ENCODE peak calls at places on chromosomes 4 and X, in four cellular contexts. F is HAP-1; J is CD8-positive, alpha-beta memory T cell; G is CD4-positive, CD25-positive, alpha-beta regulatory T cell. O is an unnamed sample. For H3K4me1, the result is how much of the 10 kb centered on the place peaks cover.

GRCh38 chr4:183905081-183905592 is at the start of gene STOX2:
- DNase-seq in G (no peak), F (peak), J (no peak), O (peak)

GRCh38 chrX:118025193-118025592 is 91.4 kb downstream of the KLHL13 start:
- DNase-seq in G (no peak), J (no peak), F (no peak), O (no peak)

GRCh38 chr4:122602277-122603142 is 18.4 kb downstream of the IL21 start:
- DNase-seq in G (no peak), F (peak), J (no peak), O (no peak)

GRCh38 chr4:78247541-78248285 is 190.6 kb downstream of the FRAS1 start:
- DNase-seq in J (no peak), F (no peak), G (no peak), O (no peak)

GRCh38 chr4:6467600-6467999 is 4.8 kb downstream of the PPP2R2C start:
- DNase-seq in J (no peak), G (no peak), F (no peak), O (no peak)

GRCh38 chr4:76095568-76095967 is 21.1 kb downstream of the ART3 start:
- DNase-seq in F (no peak), G (no peak), J (no peak), O (no peak)

GRCh38 chr4:6178757-6179156 is 21.6 kb downstream of the JAKMIP1 start:
- DNase-seq in J (no peak), G (no peak), F (no peak), O (no peak)

GRCh38 chrX:109384569-109385174 is 97.2 kb downstream of the GUCY2F start:
- DNase-seq in J (no peak), F (peak), G (no peak), O (peak)

GRCh38 chr4:88765729-88766128 is 68.1 kb upstream of the NAP1L5 start:
- DNase-seq in G (no peak), F (no peak), J (no peak), O (peak)

GRCh38 chr4:35166437-35166836 is 1077.9 kb downstream of the ARAP2 start:
- DNase-seq in J (no peak), G (no peak), F (no peak), O (no peak)

GRCh38 chr4:107977482-107977881 is 12.2 kb upstream of the HADH start:
- DNase-seq in J (no peak), G (no peak), F (no peak), O (no peak)

GRCh38 chr4:6901669-6902317 is 7.8 kb upstream of the TBC1D14 start:
- DNase-seq in G (no peak), F (no peak), J (no peak), O (no peak)

GRCh38 chr4:126395661-126396060 is 1080.9 kb downstream of the FAT4 start:
- DNase-seq in F (no peak), G (no peak), J (no peak), O (no peak)

GRCh38 chr4:98341309-98341708 is 80.1 kb downstream of the RAP1GDS1 start:
- DNase-seq in F (no peak), G (no peak), J (no peak), O (no peak)

GRCh38 chr4:28505064-28505463 is 1644.4 kb downstream of the STIM2 start:
- DNase-seq in G (no peak), J (no peak), F (no peak), O (no peak)

GRCh38 chrX:29453333-29453732 is 762.0 kb upstream of the MAGEB2 start:
- DNase-seq in F (no peak), G (no peak), J (no peak), O (no peak)

GRCh38 chrX:140180585-140180984 is 215.3 kb upstream of the CXorf66 start:
- DNase-seq in G (no peak), J (no peak), F (no peak), O (no peak)

GRCh38 chr4:139245590-139245989 is 34.4 kb downstream of the MGARP start:
- DNase-seq in F (no peak), J (no peak), G (no peak), O (no peak)

GRCh38 chr4:139243448-139244365 is 36.3 kb downstream of the MGARP start:
- DNase-seq in G (no peak), J (no peak), F (no peak), O (no peak)

GRCh38 chr4:139247241-139247640 is 32.8 kb downstream of the MGARP start:
- DNase-seq in J (no peak), G (no peak), F (no peak), O (no peak)

GRCh38 chr4:139247656-139248238 is 32.3 kb downstream of the MGARP start:
- DNase-seq in G (no peak), J (no peak), F (no peak), O (no peak)

GRCh38 chr4:139246166-139246565 is 33.9 kb downstream of the MGARP start:
- DNase-seq in G (no peak), J (no peak), F (no peak), O (no peak)
- H3K4me1 ChIP-seq in G (under half), J (under half), F (under half), O (under half)

DNA sequence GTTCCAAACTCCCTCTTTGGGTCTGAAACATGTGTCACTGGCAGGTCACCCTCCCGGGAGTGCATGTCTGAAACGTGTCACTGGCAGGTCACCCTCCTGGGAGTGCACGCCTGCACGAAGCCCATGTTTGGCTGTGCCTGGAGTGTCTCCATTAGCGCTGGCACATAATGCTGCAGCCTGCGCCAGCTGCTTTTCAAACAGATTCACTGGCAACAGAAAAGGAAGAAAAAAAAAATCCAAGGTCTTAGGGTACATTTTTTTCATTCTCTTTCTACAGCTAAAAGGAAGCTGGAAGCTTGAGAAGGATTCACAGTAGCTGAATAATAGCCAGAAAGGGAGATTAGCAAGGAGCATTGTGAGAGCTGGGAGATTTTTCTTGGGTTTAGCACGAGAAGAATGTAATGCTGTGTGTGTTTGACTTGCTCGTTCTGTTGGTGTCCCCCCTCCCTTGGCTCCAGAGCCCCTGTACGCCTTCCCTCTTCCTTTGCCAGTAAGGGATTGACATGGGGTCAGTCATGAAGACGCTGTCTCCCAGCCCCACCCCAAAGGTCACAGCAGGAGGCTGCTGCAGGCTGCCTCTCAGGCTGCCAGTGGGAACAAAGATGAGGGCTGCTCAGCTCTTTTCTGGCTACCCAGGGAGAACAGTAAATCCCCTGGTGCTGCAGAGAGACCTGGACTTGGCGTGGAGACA is 39.1 kb upstream of the TLR3 start:
- DNase-seq in F (peak), G (no peak), J (no peak), O (peak)
- H3K4me3 ChIP-seq in F (no peak), G (no peak), J (no peak), O (peak)

GRCh38 chr4:138112389-138112788 is 129.8 kb downstream of the SLC7A11 start:
- DNase-seq in J (no peak), G (no peak), F (peak), O (no peak)

GRCh38 chr4:138114434-138114833 is 127.7 kb downstream of the SLC7A11 start:
- DNase-seq in F (no peak), G (no peak), J (no peak), O (no peak)

GRCh38 chr4:138110815-138111214 is 131.3 kb downstream of the SLC7A11 start:
- DNase-seq in J (no peak), G (no peak), F (peak), O (no peak)

GRCh38 chr4:138113819-138114415 is 128.2 kb downstream of the SLC7A11 start:
- DNase-seq in F (no peak), G (no peak), J (no peak), O (no peak)

GRCh38 chr4:138111462-138112000 is 130.6 kb downstream of the SLC7A11 start:
- DNase-seq in F (peak), G (no peak), J (no peak), O (no peak)
- H3K4me1 ChIP-seq in F (under half), G (under half), J (under half), O (under half)

DNA sequence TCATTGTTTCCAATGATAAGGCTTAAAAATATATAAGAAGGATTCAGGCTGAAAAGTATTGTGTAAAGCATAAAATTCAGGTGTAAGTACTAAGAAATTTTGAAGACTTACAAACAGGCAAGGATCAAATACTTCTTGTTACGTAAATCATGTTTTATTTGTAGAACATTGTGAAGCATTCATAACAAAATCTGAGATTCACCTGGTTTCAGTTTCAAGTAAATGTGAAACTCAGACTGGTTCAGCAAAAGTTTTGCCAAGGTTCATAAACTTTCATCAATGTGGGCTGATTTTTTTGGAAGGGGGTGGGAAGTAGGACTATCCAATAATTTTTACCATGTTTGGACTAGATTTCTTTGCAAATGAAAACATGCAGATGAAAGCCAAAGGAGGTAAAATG is 527.8 kb downstream of the ANKRD50 start:
- DNase-seq in F (no peak), J (no peak), G (no peak), O (no peak)
- H3K4me3 ChIP-seq in F (no peak), J (no peak), G (no peak), O (no peak)

GRCh38 chr4:40182041-40182440 is 14.8 kb upstream of the RHOH start:
- DNase-seq in J (no peak), F (no peak), G (no peak), O (no peak)
- H3K4me1 ChIP-seq in J (under half), F (under half), G (under half), O (under half)

GRCh38 chr4:153501578-153501977 is 35.4 kb downstream of the TMEM131L start:
- DNase-seq in G (no peak), F (no peak), J (no peak), O (no peak)

GRCh38 chr4:153495480-153496206 is 29.5 kb downstream of the TMEM131L start:
- DNase-seq in J (no peak), G (no peak), F (no peak), O (no peak)

GRCh38 chr4:153497988-153498967 is 32.1 kb downstream of the TMEM131L start:
- DNase-seq in G (no peak), F (peak), J (no peak), O (no peak)

GRCh38 chr4:153497091-153497531 is 31.0 kb downstream of the TMEM131L start:
- DNase-seq in G (peak), J (no peak), F (no peak), O (no peak)

DNA sequence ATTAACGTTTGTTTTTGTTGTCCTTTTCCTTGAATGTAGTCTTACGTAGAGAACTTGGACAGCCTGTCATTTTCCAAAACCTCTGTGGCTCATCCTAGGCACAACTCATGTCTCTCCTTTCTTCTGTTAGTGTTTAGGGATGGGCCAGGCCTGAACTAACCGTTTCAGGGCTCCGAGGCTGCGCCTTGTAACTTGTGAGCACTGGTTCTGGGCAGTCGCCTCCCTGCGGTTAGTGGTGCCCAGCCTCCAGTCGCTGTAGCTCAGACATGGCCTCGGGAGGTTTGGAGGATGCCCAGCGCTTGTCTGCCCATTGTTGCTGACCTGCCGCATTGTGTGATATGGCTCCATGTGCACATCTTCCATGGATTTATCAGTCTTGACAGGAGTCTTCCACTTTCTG is 32.8 kb downstream of the TMEM131L start:
- DNase-seq in G (no peak), F (no peak), J (no peak), O (no peak)
- H3K4me3 ChIP-seq in G (peak), F (no peak), J (no peak), O (no peak)

O was measured in heart right ventricle.